ENCODE peak calls at places on chromosomes 4 and X, in ten cellular contexts. Z is mesothelial cell of epicardium; B is NCI-H1105 treated with DMSO at 0.1 percent for 48 hours; E is Caco-2; F is NT2/D1; P is germinal center; D is NAMALWA; C is stimulated activated CD8-positive, alpha-beta memory T cell treated with anti-CD3 and anti-CD28 coated beads, Interleukin-7, amount 100 ng/mL, for 1 hour; U is PC-3; Y is pons. O is an unnamed sample.

GRCh38 chr4:139576219-139576618 is 20.2 kb upstream of the SETD7 start:
- DNase-seq in Z (no peak), B (no peak), E (no peak), F (no peak), P (no peak), D (no peak), C (no peak), U (no peak), Y (peak; percentile 39), O (no peak)

GRCh38 chr4:38948551-38948950 is 80.9 kb downstream of the FAM114A1 start:
- DNase-seq in Z (no peak), B (no peak), E (no peak), F (no peak), P (no peak), D (no peak), C (no peak), U (peak; percentile 77), Y (peak; percentile 61), O (peak; percentile 62)

GRCh38 chr4:15443770-15444169 is 15.9 kb downstream of the C1QTNF7 start:
- DNase-seq in Z (no peak), B (no peak), E (no peak), F (no peak), P (no peak), D (no peak), C (no peak), U (no peak), Y (no peak), O (no peak)

GRCh38 chr4:22031423-22031822 is 82.9 kb upstream of the KCNIP4 start:
- DNase-seq in Z (no peak), B (no peak), E (no peak), F (no peak), P (no peak), D (no peak), C (no peak), U (no peak), Y (no peak), O (no peak)

GRCh38 chr4:123265443-123265842 is 131.2 kb upstream of the SPRY1 start:
- DNase-seq in Z (no peak), B (no peak), E (no peak), F (no peak), P (no peak), D (no peak), C (no peak), U (peak; percentile 52), Y (no peak), O (no peak)

GRCh38 chrX:68440940-68441339 is 7.6 kb upstream of the OPHN1 start:
- DNase-seq in Z (peak; percentile 70), B (peak; percentile 80), E (no peak), F (no peak), P (no peak), D (no peak), C (no peak), U (peak; percentile 74), Y (peak; percentile 60), O (peak; percentile 50)

GRCh38 chrX:57573754-57574153 is 18.1 kb upstream of the ZXDB start:
- DNase-seq in Z (no peak), B (no peak), E (peak; percentile 13), F (peak; percentile 27), P (no peak), D (peak; percentile 36), C (no peak), U (peak; percentile 51), Y (peak; percentile 15), O (no peak)

GRCh38 chr4:85681194-85681803 is 206.3 kb downstream of the ARHGAP24 start:
- DNase-seq in Z (no peak), B (no peak), E (no peak), F (no peak), P (no peak), D (peak; percentile 26), C (no peak), U (no peak), Y (peak; percentile 95), O (peak; percentile 83)

GRCh38 chrX:40504801-40505605 is 75.8 kb upstream of the ATP6AP2 start:
- DNase-seq in Z (no peak), B (no peak), E (no peak), F (peak; percentile 30), P (no peak), D (no peak), C (no peak), U (no peak), Y (no peak), O (no peak)

GRCh38 chr4:182648766-182649165 is 268.4 kb downstream of the DCTD start:
- DNase-seq in Z (no peak), B (peak; percentile 26), E (no peak), F (no peak), P (no peak), D (no peak), C (no peak), U (no peak), Y (no peak), O (no peak)

GRCh38 chr4:76706581-76706980 is 191.4 kb downstream of the SOWAHB start:
- DNase-seq in Z (no peak), B (no peak), E (no peak), F (no peak), P (no peak), D (no peak), C (no peak), U (no peak), Y (no peak), O (no peak)

GRCh38 chr4:134375775-134376174 is 174.2 kb upstream of the PABPC4L start:
- DNase-seq in Z (no peak), B (no peak), E (no peak), F (no peak), P (no peak), D (no peak), C (no peak), U (no peak), Y (no peak), O (no peak)

GRCh38 chr4:8771666-8772065 is 100.0 kb downstream of the HMX1 start:
- DNase-seq in Z (no peak), B (no peak), E (no peak), F (no peak), P (no peak), D (no peak), C (no peak), U (no peak), Y (no peak), O (no peak)

GRCh38 chr4:76752911-76753494 is 144.9 kb downstream of the SOWAHB start:
- DNase-seq in Z (no peak), B (no peak), E (no peak), F (no peak), P (no peak), D (no peak), C (no peak), U (peak; percentile 84), Y (no peak), O (no peak)

GRCh38 chr4:70709551-70710080 is 12.1 kb upstream of the RUFY3 start:
- DNase-seq in Z (no peak), B (no peak), E (peak; percentile 21), F (no peak), P (no peak), D (no peak), C (no peak), U (peak; percentile 73), Y (no peak), O (no peak)

GRCh38 chrX:460116-460515 is 73.4 kb upstream of the PPP2R3B start:
- DNase-seq in Z (no peak), B (no peak), E (no peak), F (no peak), P (no peak), D (no peak), C (no peak), U (no peak), Y (no peak), O (no peak)

GRCh38 chrX:103716967-103717366 is 6.3 kb downstream of the TMEM31 start:
- DNase-seq in Z (no peak), B (no peak), E (no peak), F (no peak), P (no peak), D (no peak), C (no peak), U (peak; percentile 84), Y (no peak), O (no peak)

GRCh38 chr4:181008164-181008563 is 1235.0 kb upstream of the TENM3 start:
- DNase-seq in Z (no peak), B (no peak), E (no peak), F (no peak), P (no peak), D (no peak), C (no peak), U (peak; percentile 25), Y (no peak), O (no peak)

GRCh38 chrX:2371026-2371778 is 129.6 kb downstream of the DHRSX start:
- DNase-seq in Z (no peak), B (no peak), E (no peak), F (no peak), P (no peak), D (peak; percentile 3), C (no peak), U (no peak), Y (no peak), O (no peak)

GRCh38 chr4:124903995-124904722 is 191.6 kb upstream of the ANKRD50 start:
- DNase-seq in Z (peak; percentile 58), B (peak; percentile 66), E (no peak), F (no peak), P (no peak), D (no peak), C (no peak), U (peak; percentile 71), Y (no peak), O (no peak)

GRCh38 chr4:128553665-128554515 is 255.6 kb upstream of the JADE1 start:
- DNase-seq in Z (no peak), B (peak; percentile 58), E (peak; percentile 25), F (no peak), P (no peak), D (no peak), C (no peak), U (peak; percentile 13), Y (peak; percentile 19), O (no peak)

GRCh38 chr4:157004279-157005161 is 32.9 kb upstream of the PDGFC start:
- DNase-seq in Z (no peak), B (no peak), E (no peak), F (no peak), P (no peak), D (no peak), C (no peak), U (no peak), Y (no peak), O (no peak)

GRCh38 chr4:22962186-22962786 is 269.5 kb downstream of the GBA3 start:
- DNase-seq in Z (no peak), B (no peak), E (peak; percentile 21), F (peak; percentile 30), P (no peak), D (peak; percentile 30), C (no peak), U (peak; percentile 76), Y (peak; percentile 18), O (no peak)

GRCh38 chrX:148612431-148612830 is 112.0 kb downstream of the AFF2 start:
- DNase-seq in Z (no peak), B (no peak), E (no peak), F (no peak), P (no peak), D (no peak), C (no peak), U (no peak), Y (no peak), O (no peak)

GRCh38 chr4:4259484-4260100 is 11.6 kb upstream of the TMEM128 start:
- DNase-seq in Z (no peak), B (no peak), E (peak; percentile 65), F (no peak), P (no peak), D (no peak), C (no peak), U (no peak), Y (no peak), O (no peak)